ENCODE peak calls at places on chromosomes 16 and 17, in eight cellular contexts. G, J, I, S, R, M, C and N are unnamed samples.

GRCh38 chr16:68370921-68371651 is 60.3 kb downstream of the PRMT7 start:
- DNase-seq in G (no peak), J (no peak), I (no peak), S (no peak), R (no peak), M (no peak), C (no peak), N (peak; percentile 76)

GRCh38 chr17:75288784-75289121 is 480 bp downstream of the SLC25A19 start:
- DNase-seq in G (no peak), J (no peak), I (no peak), S (no peak), R (peak; percentile 74), M (no peak), C (no peak), N (peak; percentile 62)

GRCh38 chr16:72064361-72064894 is 1.4 kb downstream of the HPR start:
- DNase-seq in G (no peak), J (no peak), I (no peak), S (no peak), R (no peak), M (no peak), C (no peak), N (no peak)

GRCh38 chr16:81493755-81494433 is 49.3 kb downstream of the CMIP start:
- DNase-seq in G (peak; percentile 90), J (peak; percentile 57), I (no peak), S (peak; percentile 94), R (no peak), M (peak; percentile 84), C (no peak), N (peak; percentile 57)

GRCh38 chr16:81265658-81266451 is 27.4 kb downstream of the BCO1 start:
- DNase-seq in G (peak; percentile 23), J (no peak), I (peak; percentile 66), S (no peak), R (no peak), M (no peak), C (peak; percentile 65), N (no peak)

GRCh38 chr17:76266244-76266938 is 1.2 kb downstream of the UBALD2 start:
- DNase-seq in G (no peak), J (no peak), I (no peak), S (peak; percentile 53), R (peak; percentile 39), M (no peak), C (no peak), N (peak; percentile 52)

GRCh38 chr17:17346428-17347233 is 43.5 kb downstream of the NT5M start:
- DNase-seq in G (no peak), J (no peak), I (no peak), S (no peak), R (peak; percentile 16), M (no peak), C (no peak), N (no peak)

GRCh38 chr16:13480801-13481200 is 439.2 kb upstream of the ERCC4 start:
- DNase-seq in G (no peak), J (no peak), I (no peak), S (no peak), R (no peak), M (no peak), C (no peak), N (no peak)

GRCh38 chr16:983044-984030 is 1.8 kb downstream of the SOX8 start:
- DNase-seq in G (no peak), J (no peak), I (no peak), S (no peak), R (no peak), M (no peak), C (no peak), N (no peak)

GRCh38 chr17:78523939-78524655 is 53.1 kb downstream of the DNAH17 start:
- DNase-seq in G (no peak), J (no peak), I (no peak), S (no peak), R (no peak), M (no peak), C (no peak), N (no peak)

GRCh38 chr17:73782231-73782630 is 138.0 kb upstream of the SDK2 start:
- DNase-seq in G (no peak), J (no peak), I (no peak), S (no peak), R (no peak), M (no peak), C (no peak), N (no peak)

GRCh38 chr17:79325707-79326106 is 251.1 kb downstream of the ENGASE start:
- DNase-seq in G (no peak), J (no peak), I (no peak), S (no peak), R (no peak), M (no peak), C (no peak), N (no peak)

GRCh38 chr17:80474231-80474932 is 2.0 kb downstream of the NPTX1 start:
- DNase-seq in G (no peak), J (peak; percentile 26), I (no peak), S (peak; percentile 27), R (peak; percentile 57), M (peak; percentile 42), C (no peak), N (peak; percentile 37)
- TF ChIP-seq CTCF in G (no peak), J (peak; percentile 17), I (peak; percentile 12), S (peak; percentile 23), R (no peak), M (peak; percentile 63), C (no peak), N (no peak)

GRCh38 chr16:53207810-53208752 is 153.3 kb downstream of the CHD9 start:
- DNase-seq in G (peak; percentile 45), J (peak; percentile 75), I (peak; percentile 52), S (peak; percentile 88), R (peak; percentile 84), M (peak; percentile 78), C (no peak), N (peak; percentile 32)
- TF ChIP-seq CTCF in G (peak; percentile 62), J (peak; percentile 42), I (peak; percentile 55), S (peak; percentile 51), R (peak; percentile 17), M (peak; percentile 79), C (no peak), N (peak; percentile 11)

GRCh38 chr17:42026821-42027539 is 7.1 kb downstream of the NKIRAS2 start:
- DNase-seq in G (no peak), J (no peak), I (no peak), S (no peak), R (peak; percentile 63), M (no peak), C (no peak), N (no peak)

GRCh38 chr17:42027540-42027889 is 7.6 kb downstream of the NKIRAS2 start:
- DNase-seq in G (no peak), J (no peak), I (no peak), S (no peak), R (no peak), M (no peak), C (no peak), N (no peak)

GRCh38 chr17:42023524-42024349 is 3.8 kb downstream of the NKIRAS2 start:
- DNase-seq in G (no peak), J (no peak), I (peak; percentile 10), S (no peak), R (peak; percentile 93), M (no peak), C (no peak), N (no peak)

GRCh38 chr17:42027961-42028790 is 8.3 kb downstream of the NKIRAS2 start:
- DNase-seq in G (no peak), J (no peak), I (no peak), S (no peak), R (peak; percentile 56), M (no peak), C (no peak), N (no peak)

DNA sequence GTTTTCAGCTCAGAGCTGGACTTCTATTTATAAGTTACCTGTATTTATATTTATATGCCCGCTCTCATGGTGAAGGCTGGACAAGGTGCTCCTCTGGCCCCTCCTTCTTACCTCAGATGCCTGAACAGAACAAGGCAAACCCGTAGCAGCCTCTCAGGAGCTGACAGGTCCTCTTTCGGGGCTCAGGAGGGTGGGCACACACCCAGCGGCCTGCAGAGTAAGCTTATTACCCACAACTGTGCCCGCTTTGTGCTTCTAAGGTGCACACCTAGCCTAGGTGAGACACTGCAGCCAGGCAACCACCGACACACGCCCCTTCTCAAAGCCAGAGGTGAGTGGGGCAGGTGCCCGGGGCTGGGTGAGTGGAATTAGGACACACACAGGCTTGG is 5.3 kb downstream of the NKIRAS2 start:
- DNase-seq in G (no peak), J (no peak), I (no peak), S (no peak), R (no peak), M (no peak), C (no peak), N (no peak)
- TF ChIP-seq CTCF in G (no peak), J (no peak), I (no peak), S (no peak), R (no peak), M (peak; percentile 68), C (peak; percentile 2), N (peak; percentile 44)

GRCh38 chr17:28227278-28228108 is 91.5 kb upstream of the TMEM97 start:
- DNase-seq in G (peak; percentile 93), J (no peak), I (no peak), S (no peak), R (no peak), M (peak; percentile 34), C (no peak), N (peak; percentile 50)

GRCh38 chr17:28230011-28230410 is 89.0 kb upstream of the TMEM97 start:
- DNase-seq in G (peak; percentile 78), J (no peak), I (no peak), S (no peak), R (no peak), M (no peak), C (no peak), N (peak; percentile 38)

GRCh38 chr17:28228986-28229729 is 89.8 kb upstream of the TMEM97 start:
- DNase-seq in G (peak; percentile 13), J (no peak), I (no peak), S (no peak), R (no peak), M (no peak), C (no peak), N (no peak)

GRCh38 chr17:28226563-28226962 is 92.4 kb upstream of the TMEM97 start:
- DNase-seq in G (no peak), J (no peak), I (no peak), S (no peak), R (no peak), M (no peak), C (no peak), N (no peak)

DNA sequence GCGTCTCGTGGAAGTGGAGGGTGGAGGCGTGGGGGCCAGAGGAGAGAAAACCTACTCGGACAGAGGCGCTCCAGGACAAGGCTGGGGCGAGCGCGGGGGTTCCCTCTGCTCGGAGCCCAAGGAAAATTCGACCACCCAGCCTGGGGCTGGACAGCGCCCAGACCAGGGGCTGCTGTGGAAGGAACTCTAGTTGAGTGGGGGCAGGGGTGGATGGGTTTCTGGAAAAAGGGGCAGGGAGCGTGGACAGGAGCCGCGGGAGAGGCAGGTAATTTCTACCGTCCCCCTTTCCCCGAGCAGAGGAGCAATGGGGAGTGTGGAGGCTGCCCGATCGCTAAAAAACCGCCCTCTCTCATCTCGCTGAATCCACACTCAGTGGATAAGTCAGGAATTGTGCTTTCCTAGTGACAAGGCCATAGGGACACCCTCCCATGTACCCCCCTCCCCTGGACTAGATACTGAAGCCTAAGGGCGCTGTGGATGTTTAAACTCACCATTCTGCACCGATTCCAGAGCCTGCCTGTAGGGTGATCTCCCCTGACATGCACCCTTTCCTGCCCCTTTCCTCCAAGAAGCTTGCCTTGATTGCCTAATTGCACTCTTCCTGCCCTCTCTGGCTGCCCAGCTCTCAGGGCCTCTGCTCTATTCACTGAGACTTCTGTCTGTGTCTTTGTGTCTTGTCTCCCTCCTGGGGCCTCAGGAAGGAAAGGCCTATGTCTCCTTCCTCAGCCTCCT is 90.7 kb upstream of the TMEM97 start:
- DNase-seq in G (no peak), J (no peak), I (no peak), S (no peak), R (peak; percentile 15), M (no peak), C (no peak), N (no peak)
- TF ChIP-seq CTCF in G (peak; percentile 40), J (peak; percentile 24), I (no peak), S (no peak), R (no peak), M (peak; percentile 41), C (no peak), N (peak; percentile 13)

GRCh38 chr17:9120471-9120870 is 99.2 kb downstream of the NTN1 start:
- DNase-seq in G (no peak), J (no peak), I (peak; percentile 39), S (no peak), R (no peak), M (no peak), C (no peak), N (peak; percentile 57)
- TF ChIP-seq CTCF in G (no peak), J (peak; percentile 45), I (no peak), S (no peak), R (no peak), M (no peak), C (no peak), N (peak; percentile 52)